ENCODE peak calls at places on chromosomes 3 and 15, in seven cellular contexts. O, G, Q, E, C, X and H are unnamed samples. For H3K4me1, H3K9me3 and H3K27me3, the result is how much of the 10 kb centered on the place peaks cover.

GRCh38 chr15:66819084-66819483 is 117.0 kb downstream of the SMAD6 start:
- DNase-seq in O (no peak), G (peak), Q (no peak), E (no peak), C (no peak), X (no peak), H (no peak)

GRCh38 chr3:13890377-13891016 is 10.6 kb upstream of the WNT7A start:
- DNase-seq in O (no peak), G (peak), Q (no peak), E (peak), C (no peak), X (no peak), H (peak)

GRCh38 chr15:37940886-37941285 is 6.4 kb downstream of the TMCO5A start:
- DNase-seq in O (no peak), G (no peak), Q (no peak), E (no peak), C (no peak), X (no peak), H (no peak)

GRCh38 chr3:3589715-3590130 is 209.5 kb upstream of the LRRN1 start:
- DNase-seq in O (no peak), G (no peak), Q (no peak), E (no peak), C (no peak), X (no peak), H (no peak)

GRCh38 chr3:49840371-49840770 is 16.0 kb downstream of the TRAIP start:
- DNase-seq in O (no peak), G (no peak), Q (no peak), E (peak), C (no peak), X (no peak), H (no peak)

GRCh38 chr3:143697975-143698374 is 150.3 kb downstream of the SLC9A9 start:
- DNase-seq in O (no peak), G (no peak), Q (no peak), E (no peak), C (no peak), X (no peak), H (no peak)

GRCh38 chr3:28077566-28077965 is 163.9 kb upstream of the CMC1 start:
- DNase-seq in O (no peak), G (peak), Q (no peak), E (no peak), C (peak), X (peak), H (peak)

GRCh38 chr3:50627407-50628051 is 10.6 kb downstream of the MAPKAPK3 start:
- DNase-seq in O (peak), G (peak), Q (no peak), E (peak), C (peak), X (no peak), H (peak)

GRCh38 chr15:70382762-70383458 is 285.2 kb upstream of the TLE3 start:
- DNase-seq in O (no peak), G (no peak), Q (no peak), E (no peak), C (no peak), X (no peak), H (no peak)

GRCh38 chr3:168459229-168459784 is 363.6 kb upstream of the GOLIM4 start:
- DNase-seq in O (no peak), G (no peak), Q (no peak), E (no peak), C (peak), X (no peak), H (no peak)

GRCh38 chr3:182342252-182342651 is 451.1 kb upstream of the ATP11B start:
- DNase-seq in O (no peak), G (no peak), Q (no peak), E (no peak), C (no peak), X (no peak), H (no peak)

GRCh38 chr15:56831467-56831866 is 87.0 kb upstream of the TCF12 start:
- DNase-seq in O (no peak), G (no peak), Q (no peak), E (no peak), C (no peak), X (no peak), H (no peak)

GRCh38 chr15:72037321-72037720 is 80.6 kb downstream of the MYO9A start:
- DNase-seq in O (no peak), G (no peak), Q (no peak), E (peak), C (peak), X (no peak), H (no peak)

GRCh38 chr15:58839485-58839884 is 68.4 kb downstream of the MINDY2 start:
- DNase-seq in O (no peak), G (no peak), Q (no peak), E (no peak), C (peak), X (no peak), H (no peak)

GRCh38 chr3:110791971-110792370 is 279.6 kb upstream of the NECTIN3 start:
- DNase-seq in O (no peak), G (no peak), Q (no peak), E (no peak), C (no peak), X (no peak), H (no peak)

GRCh38 chr3:148599478-148599877 is 98.2 kb upstream of the AGTR1 start:
- DNase-seq in O (no peak), G (no peak), Q (peak), E (peak), C (no peak), X (no peak), H (no peak)

GRCh38 chr3:126538966-126539365 is 15.0 kb downstream of the CHST13 start:
- DNase-seq in O (no peak), G (no peak), Q (no peak), E (peak), C (no peak), X (peak), H (no peak)

GRCh38 chr3:123660900-123661299 is 76.0 kb upstream of the HACD2 start:
- DNase-seq in O (peak), G (peak), Q (peak), E (peak), C (peak), X (peak), H (peak)

GRCh38 chr3:149703474-149703873 is 45.6 kb upstream of the WWTR1 start:
- DNase-seq in O (no peak), G (no peak), Q (no peak), E (no peak), C (peak), X (no peak), H (no peak)

GRCh38 chr3:148158210-148158609 is 539.5 kb upstream of the AGTR1 start:
- DNase-seq in O (no peak), G (no peak), Q (no peak), E (no peak), C (peak), X (peak), H (peak)

GRCh38 chr3:42032693-42033349 is 58.3 kb upstream of the TRAK1 start:
- DNase-seq in O (no peak), G (peak), Q (peak), E (no peak), C (peak), X (peak), H (peak)

GRCh38 chr15:52481915-52482314 is 46.8 kb downstream of the MYO5A start:
- DNase-seq in O (no peak), G (no peak), Q (no peak), E (peak), C (peak), X (no peak), H (no peak)

GRCh38 chr3:132008841-132009638 is 25.8 kb downstream of the CPNE4 start:
- DNase-seq in O (peak), G (no peak), Q (no peak), E (no peak), C (no peak), X (no peak), H (no peak)

GRCh38 chr15:42101861-42102260 is 7.5 kb upstream of the PLA2G4D start:
- DNase-seq in O (no peak), G (no peak), Q (no peak), E (no peak), C (no peak), X (no peak), H (no peak)

GRCh38 chr15:48855501-48856440 is 22.2 kb upstream of the EID1 start:
- DNase-seq in O (peak), G (no peak), Q (peak), E (no peak), C (peak), X (peak), H (peak)

GRCh38 chr15:70050447-70050846 is 47.3 kb downstream of the TLE3 start:
- DNase-seq in O (no peak), G (no peak), Q (no peak), E (peak), C (no peak), X (no peak), H (no peak)

GRCh38 chr3:46461971-46462910 is 2.5 kb downstream of the LTF start:
- DNase-seq in O (no peak), G (no peak), Q (no peak), E (peak), C (peak), X (no peak), H (no peak)

GRCh38 chr15:81023483-81024264 is 23.0 kb downstream of the TLNRD1 start:
- DNase-seq in O (no peak), G (peak), Q (peak), E (peak), C (peak), X (peak), H (peak)

GRCh38 chr3:8848696-8849131 is 79.3 kb upstream of the OXTR start:
- DNase-seq in O (no peak), G (no peak), Q (no peak), E (no peak), C (peak), X (no peak), H (no peak)

DNA sequence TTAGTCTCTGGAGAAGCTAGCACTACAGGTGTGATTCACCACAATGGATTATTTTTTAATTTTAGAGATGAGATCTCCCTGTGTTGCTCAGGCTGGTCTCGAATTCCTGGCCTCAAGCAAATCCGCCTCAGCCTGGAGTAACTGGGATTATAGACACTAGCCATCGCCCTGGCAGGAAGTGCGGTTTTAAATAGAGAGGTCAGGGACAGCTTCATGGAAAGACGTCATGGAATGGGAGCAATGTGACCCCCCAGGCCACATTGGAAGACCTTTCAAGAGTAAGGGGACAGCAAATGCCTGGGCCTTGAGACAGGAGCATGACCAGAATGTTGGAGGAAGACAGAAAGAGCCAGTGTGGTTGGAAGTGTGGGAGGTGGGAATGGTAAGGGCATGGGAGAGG is 2.2 kb upstream of the ISG20 start:
- DNase-seq in O (no peak), G (no peak), Q (no peak), E (no peak), C (peak), X (no peak), H (no peak)
- H3K4me1 ChIP-seq in O (under half), G (under half), Q (under half), E (under half), C (under half), X (half or more), H (under half)

GRCh38 chr15:65355173-65355982 is 22.4 kb downstream of the IGDCC3 start:
- DNase-seq in O (peak), G (no peak), Q (no peak), E (peak), C (no peak), X (no peak), H (peak)
- H3K9me3 ChIP-seq in O (under half), G (under half), Q (under half), E (under half), C (under half), X (under half), H (under half)

GRCh38 chr15:78621810-78622402 is 1.1 kb upstream of the CHRNA3 start:
- DNase-seq in O (no peak), G (peak), Q (no peak), E (peak), C (no peak), X (no peak), H (no peak)

GRCh38 chr15:78619022-78619950 is 1.5 kb downstream of the CHRNA3 start:
- DNase-seq in O (no peak), G (peak), Q (no peak), E (peak), C (no peak), X (no peak), H (no peak)

GRCh38 chr15:78620839-78621421 is at the start of gene CHRNA3:
- DNase-seq in O (peak), G (peak), Q (no peak), E (peak), C (no peak), X (no peak), H (no peak)

GRCh38 chr15:78618490-78618934 is 2.3 kb downstream of the CHRNA3 start:
- DNase-seq in O (peak), G (peak), Q (peak), E (peak), C (peak), X (peak), H (peak)

GRCh38 chr15:78620021-78620838 is 566 bp downstream of the CHRNA3 start:
- DNase-seq in O (peak), G (peak), Q (no peak), E (peak), C (no peak), X (no peak), H (no peak)
- H3K27me3 ChIP-seq in O (under half), G (half or more), Q (under half), E (under half), C (half or more), X (under half), H (under half)

DNA sequence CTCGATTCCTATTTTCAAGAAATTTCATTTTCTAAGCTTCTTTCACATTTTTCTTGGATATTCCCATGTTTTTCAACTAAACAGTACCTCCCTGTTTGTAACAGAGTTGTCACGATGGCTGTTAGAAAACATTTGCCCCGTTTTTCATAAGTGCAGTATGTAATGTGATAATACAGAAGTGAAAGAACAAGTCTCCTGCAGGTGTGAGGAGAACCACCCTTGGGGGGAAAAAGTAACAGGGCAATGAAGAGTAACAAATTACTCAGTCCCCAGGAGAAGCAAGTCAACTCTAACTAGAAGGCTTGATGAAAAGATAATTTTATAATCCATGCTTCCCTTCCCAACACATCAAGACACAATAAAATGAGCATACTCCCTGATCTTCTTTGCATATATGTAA is 493.3 kb downstream of the FOXP1 start:
- DNase-seq in O (no peak), G (no peak), Q (no peak), E (no peak), C (no peak), X (no peak), H (no peak)
- H3K4me1 ChIP-seq in O (under half), G (under half), Q (under half), E (under half), C (under half), X (under half), H (under half)

DNA sequence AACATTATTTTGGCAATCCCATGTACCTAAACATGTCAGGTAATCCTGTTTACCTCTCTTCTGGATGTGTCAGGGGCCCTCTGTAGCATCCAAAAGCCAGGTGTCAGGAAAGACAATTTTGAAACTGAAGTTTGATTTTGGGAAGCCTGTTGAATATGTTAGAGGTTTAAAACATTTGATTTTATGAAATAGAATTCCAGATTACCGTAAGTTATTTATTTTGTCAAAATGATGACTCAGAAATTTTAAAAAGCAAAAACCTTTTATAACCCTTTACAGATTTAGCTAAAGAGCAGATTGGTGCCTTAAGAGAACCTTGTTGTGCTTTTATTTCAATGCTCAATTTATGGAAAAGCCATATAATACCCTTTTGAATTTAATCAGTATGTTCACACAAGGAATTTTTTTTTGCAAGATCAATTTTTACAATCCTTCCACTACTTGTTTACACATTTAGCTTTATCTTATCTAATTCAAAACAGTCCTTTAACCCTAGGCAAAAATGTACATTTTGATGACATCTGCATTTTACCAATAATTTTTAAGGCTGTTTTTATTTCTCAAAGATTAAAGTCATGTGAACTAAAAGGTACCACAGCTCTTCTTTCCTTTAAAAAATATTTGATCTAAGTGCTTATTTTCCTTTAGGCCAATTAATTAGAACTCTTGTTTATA is 10.0 kb downstream of the KIF15 start:
- DNase-seq in O (no peak), G (no peak), Q (no peak), E (no peak), C (no peak), X (no peak), H (no peak)
- H3K9me3 ChIP-seq in O (under half), G (under half), Q (under half), E (under half), C (under half), X (under half), H (under half)

DNA sequence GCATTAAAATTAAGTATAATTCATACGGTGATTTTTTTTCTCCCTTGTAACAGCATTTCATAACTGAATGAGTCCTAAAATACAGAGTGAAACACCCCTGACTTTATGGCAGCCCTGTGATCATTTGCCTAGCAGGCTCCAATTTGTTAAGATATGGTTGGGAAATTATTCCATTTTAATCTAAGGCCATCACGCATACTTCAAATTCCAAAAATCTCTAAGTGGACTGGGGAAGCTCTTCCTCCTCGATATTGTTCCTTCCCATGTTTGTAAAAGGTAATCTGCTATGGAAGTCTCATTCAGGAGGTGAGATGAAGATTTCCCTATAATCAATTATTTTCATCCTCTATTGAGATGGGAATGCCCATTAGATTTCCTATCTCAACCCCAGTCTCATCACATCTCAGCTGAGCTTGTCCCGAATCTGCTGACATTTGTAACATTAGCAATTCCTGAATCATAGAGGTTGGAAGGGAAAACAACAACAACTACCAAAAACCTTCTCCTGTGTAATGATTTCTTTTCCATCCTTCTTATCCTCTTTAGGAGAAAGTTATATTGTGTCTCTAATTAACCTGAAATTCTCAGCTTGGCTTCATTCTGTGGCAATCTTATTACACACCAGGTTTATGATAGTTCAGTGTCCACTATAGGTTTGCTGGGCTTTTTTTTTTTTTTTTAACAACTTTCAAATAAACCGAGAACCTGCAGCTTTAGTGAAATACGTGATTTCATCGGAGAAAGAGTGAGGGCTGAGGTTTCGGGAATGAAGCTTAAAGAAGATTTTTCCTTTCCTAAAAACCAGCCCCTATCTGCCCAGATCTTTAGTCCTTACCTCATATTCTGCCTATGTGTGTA is 2.2 kb upstream of the NR2F2 start:
- DNase-seq in O (no peak), G (no peak), Q (no peak), E (peak), C (no peak), X (no peak), H (no peak)
- H3K27me3 ChIP-seq in O (half or more), G (under half), Q (under half), E (under half), C (under half), X (under half), H (under half)

GRCh38 chr15:98734472-98735284 is 86.3 kb downstream of the IGF1R start:
- DNase-seq in O (no peak), G (no peak), Q (no peak), E (peak), C (peak), X (no peak), H (no peak)

GRCh38 chr15:98729446-98730042 is 81.2 kb downstream of the IGF1R start:
- DNase-seq in O (peak), G (no peak), Q (no peak), E (no peak), C (no peak), X (peak), H (peak)

GRCh38 chr15:98730860-98731711 is 82.7 kb downstream of the IGF1R start:
- DNase-seq in O (no peak), G (no peak), Q (no peak), E (no peak), C (no peak), X (no peak), H (no peak)

GRCh38 chr15:98733098-98733497 is 84.8 kb downstream of the IGF1R start:
- DNase-seq in O (no peak), G (no peak), Q (no peak), E (no peak), C (no peak), X (no peak), H (no peak)

GRCh38 chr15:98731712-98732450 is 83.5 kb downstream of the IGF1R start:
- DNase-seq in O (no peak), G (no peak), Q (no peak), E (no peak), C (no peak), X (no peak), H (no peak)
- H3K4me1 ChIP-seq in O (under half), G (under half), Q (under half), E (under half), C (under half), X (half or more), H (under half)